ENCODE peak calls at places on chromosomes 5 and 9, in ten cellular contexts. E is GM12878, O is erythroblast, T is GM23338, K is kidney tubule cell, L is germinal center, I is progenitor cell of endocrine pancreas, V is AG09319, W is H7, H is pulmonary artery endothelial cell. J is an unnamed sample.
A peak's percentile ranks its signal among the peaks of the same experiment; 100 is the strongest.

GRCh38 chr5:173138707-173139106 is 5.6 kb upstream of the BNIP1 start:
- DNase-seq in O (no peak), L (no peak), E (no peak), H (no peak), V (no peak), I (no peak), T (peak; percentile 56), K (no peak), W (no peak), J (no peak)

GRCh38 chr9:72551306-72551705 is 29.9 kb downstream of the TMC1 start:
- DNase-seq in E (no peak), K (no peak), I (no peak), T (no peak), O (no peak), W (no peak), V (no peak), H (no peak), L (no peak), J (no peak)

GRCh38 chr9:445033-445432 is 230.4 kb downstream of the DOCK8 start:
- DNase-seq in T (no peak), E (no peak), O (peak; percentile 85), V (no peak), W (no peak), I (no peak), K (peak; percentile 83), H (no peak), L (no peak), J (no peak)

GRCh38 chr9:136712690-136713554 is 550 bp downstream of the DIPK1B start:
- DNase-seq in I (peak; percentile 41), L (no peak), H (no peak), V (no peak), E (no peak), K (no peak), W (peak; percentile 89), O (no peak), T (no peak), J (no peak)

GRCh38 chr9:130972957-130973685 is 34.1 kb upstream of the FIBCD1 start:
- DNase-seq in E (no peak), V (no peak), I (no peak), T (no peak), O (no peak), W (peak; percentile 70), L (no peak), H (no peak), K (no peak), J (no peak)

GRCh38 chr9:120920495-120921178 is 6.0 kb downstream of the TRAF1 start:
- DNase-seq in T (no peak), H (no peak), O (peak; percentile 42), W (no peak), L (no peak), I (no peak), E (no peak), K (no peak), V (no peak), J (no peak)

GRCh38 chr5:113608113-113608551 is 94.6 kb downstream of the YTHDC2 start:
- DNase-seq in H (no peak), V (no peak), I (no peak), T (no peak), E (no peak), W (no peak), L (no peak), O (no peak), K (no peak), J (no peak)

GRCh38 chr5:114449836-114450515 is 88.1 kb downstream of the KCNN2 start:
- DNase-seq in T (peak; percentile 82), K (peak; percentile 49), O (peak; percentile 48), H (peak; percentile 13), L (peak; percentile 52), E (peak; percentile 60), I (peak; percentile 56), V (peak; percentile 15), W (peak; percentile 17), J (peak; percentile 31)

GRCh38 chr5:67826296-67826695 is 389.3 kb upstream of the PIK3R1 start:
- DNase-seq in L (no peak), E (no peak), K (no peak), H (no peak), O (no peak), V (no peak), I (no peak), T (no peak), W (no peak), J (no peak)

GRCh38 chr9:84670801-84671153 is 1.2 kb downstream of the NTRK2 start:
- DNase-seq in E (no peak), T (no peak), L (no peak), K (no peak), O (no peak), V (no peak), I (no peak), H (no peak), W (no peak), J (no peak)

GRCh38 chr9:74847478-74848149 is 40.1 kb downstream of the TRPM6 start:
- DNase-seq in O (no peak), E (no peak), K (no peak), W (no peak), H (no peak), T (no peak), I (no peak), V (no peak), L (no peak), J (no peak)

GRCh38 chr5:1453613-1454012 is 8.4 kb upstream of the SLC6A3 start:
- DNase-seq in L (no peak), H (no peak), E (no peak), O (no peak), I (no peak), W (no peak), T (no peak), K (no peak), V (no peak), J (no peak)

GRCh38 chr9:130240410-130241197 is 25.0 kb upstream of the HMCN2 start:
- DNase-seq in L (peak; percentile 44), H (peak; percentile 33), K (peak; percentile 75), T (peak; percentile 82), E (peak; percentile 54), V (no peak), W (peak; percentile 84), O (peak; percentile 88), I (no peak), J (peak; percentile 45)

GRCh38 chr5:81400375-81400774 is 6.4 kb upstream of the ACOT12 start:
- DNase-seq in L (no peak), T (no peak), V (no peak), H (no peak), E (no peak), K (no peak), I (no peak), O (no peak), W (no peak), J (no peak)

GRCh38 chr9:109506097-109506712 is 8.1 kb upstream of the PTPN3 start:
- DNase-seq in K (peak; percentile 73), O (no peak), E (no peak), T (no peak), V (peak; percentile 22), I (no peak), L (no peak), W (no peak), H (no peak), J (no peak)

GRCh38 chr9:16192403-16193017 is 639.7 kb downstream of the CCDC171 start:
- DNase-seq in H (no peak), V (no peak), K (no peak), O (no peak), E (no peak), W (no peak), L (no peak), I (no peak), T (no peak), J (no peak)

GRCh38 chr5:29498412-29498811 is 1695.1 kb upstream of the CDH6 start:
- DNase-seq in K (no peak), W (no peak), E (no peak), I (no peak), V (no peak), T (no peak), H (no peak), O (no peak), L (no peak), J (no peak)

GRCh38 chr9:131758972-131759647 is 19.2 kb upstream of the RAPGEF1 start:
- DNase-seq in L (no peak), V (no peak), I (no peak), E (no peak), W (no peak), O (no peak), T (no peak), H (no peak), K (peak; percentile 54), J (peak; percentile 35)

GRCh38 chr5:92222449-92222848 is 839.3 kb upstream of the ARRDC3 start:
- DNase-seq in V (no peak), K (no peak), T (peak; percentile 45), I (no peak), W (no peak), E (no peak), L (no peak), H (no peak), O (no peak), J (no peak)

GRCh38 chr9:1267141-1267570 is 217.0 kb downstream of the DMRT2 start:
- DNase-seq in T (no peak), O (no peak), E (peak; percentile 55), K (peak; percentile 37), H (no peak), I (no peak), L (no peak), V (no peak), W (no peak), J (no peak)

J was measured in NCI-H2081.